ENCODE peak calls at places on chromosomes 5 and 9, in six cellular contexts. V, G, Z, X, L and D are unnamed samples.

GRCh38 chr5:169978744-169979143 is 1.6 kb downstream of the INSYN2B start:
- DNase-seq in Z (no peak), L (no peak), V (no peak), X (no peak), G (no peak), D (peak)

GRCh38 chr5:77230727-77231469 is 20.4 kb downstream of the PDE8B start:
- DNase-seq in V (no peak), L (peak), G (no peak), X (peak), Z (no peak), D (no peak)

GRCh38 chr5:146647656-146648199 is 131.7 kb upstream of the GPR151 start:
- DNase-seq in X (no peak), Z (no peak), G (no peak), V (no peak), L (no peak), D (peak)

GRCh38 chr5:50593681-50594080 is 72.8 kb upstream of the PARP8 start:
- DNase-seq in V (no peak), X (no peak), Z (no peak), G (no peak), L (no peak), D (no peak)

GRCh38 chr9:16385590-16386578 is 484.6 kb downstream of the BNC2 start:
- DNase-seq in G (no peak), X (peak), V (no peak), L (no peak), Z (peak), D (no peak)

GRCh38 chr5:138138949-138139775 is at the start of gene NME5:
- DNase-seq in L (no peak), X (peak), Z (no peak), V (peak), G (no peak), D (peak)

GRCh38 chr5:150645070-150645700 is 4.7 kb downstream of the SYNPO start:
- DNase-seq in L (no peak), V (no peak), X (peak), G (no peak), Z (peak), D (peak)

GRCh38 chr5:179147991-179148702 is 88.0 kb downstream of the ZNF354C start:
- DNase-seq in G (no peak), Z (no peak), V (no peak), X (no peak), L (no peak), D (no peak)

GRCh38 chr5:134026521-134027202 is 21.9 kb upstream of the VDAC1 start:
- DNase-seq in X (peak), L (peak), Z (no peak), V (peak), G (no peak), D (peak)

GRCh38 chr5:73321757-73322452 is 126.7 kb downstream of the FOXD1 start:
- DNase-seq in X (peak), G (no peak), V (no peak), Z (peak), L (no peak), D (no peak)

GRCh38 chr9:131276107-131276888 is at the start of gene FAM78A:
- DNase-seq in Z (no peak), G (no peak), V (no peak), X (no peak), L (peak), D (no peak)

GRCh38 chr5:111953351-111954127 is 196.5 kb upstream of the NREP start:
- DNase-seq in L (no peak), Z (no peak), X (peak), V (no peak), G (no peak), D (no peak)

GRCh38 chr9:113652355-113653152 is 189.0 kb downstream of the RGS3 start:
- DNase-seq in Z (no peak), L (no peak), G (peak), V (no peak), X (no peak), D (no peak)